ENCODE peak calls at places on chromosomes 4 and X, in six cellular contexts. T, J, N, L, M and D are unnamed samples.

GRCh38 chrX:26295425-26295824 is 79.5 kb downstream of the MAGEB5 start:
- DNase-seq in L (no peak), N (no peak), T (no peak), J (no peak), M (no peak), D (no peak)

GRCh38 chr4:139913995-139914394 is 240.0 kb downstream of the MAML3 start:
- DNase-seq in N (no peak), L (peak), M (no peak), J (no peak), T (no peak), D (no peak)

GRCh38 chr4:72243641-72244040 is 211.8 kb downstream of the NPFFR2 start:
- DNase-seq in T (no peak), L (no peak), J (no peak), N (no peak), M (no peak), D (no peak)

GRCh38 chrX:105471597-105471996 is 251.1 kb upstream of the TEX13A start:
- DNase-seq in L (no peak), J (no peak), T (no peak), N (no peak), M (no peak), D (no peak)

GRCh38 chr4:48141048-48141447 is 7.0 kb upstream of the TXK start:
- DNase-seq in T (no peak), M (no peak), L (peak), J (no peak), N (no peak), D (peak)

GRCh38 chr4:157014621-157015591 is 43.3 kb upstream of the PDGFC start:
- DNase-seq in N (peak), J (no peak), T (no peak), M (no peak), L (peak), D (no peak)

GRCh38 chr4:174005422-174005821 is 278.0 kb downstream of the FBXO8 start:
- DNase-seq in M (no peak), J (peak), N (no peak), T (no peak), L (peak), D (no peak)

GRCh38 chrX:9141496-9141895 is 107.6 kb upstream of the FAM9B start:
- DNase-seq in L (peak), M (no peak), J (no peak), N (no peak), T (no peak), D (no peak)